ENCODE peak calls at places on chromosomes 13 and 19, in eight cellular contexts. One of them, this sample, is unnamed. For H3K27me3, the result is how much of the 10 kb centered on the place peaks cover.

GRCh38 chr19:49488046-49488862 is 846 bp downstream of the RPL13A start:
- DNase-seq in BE2C: no peak
- DNase-seq in SK-N-SH: no peak
- DNase-seq in thoracic aorta: no peak
- DNase-seq in hepatocyte: peak
- DNase-seq in esophagus squamous epithelium: no peak
- DNase-seq in K562: no peak
- DNase-seq in sigmoid colon: no peak
- DNase-seq in this sample: no peak

GRCh38 chr19:33063356-33064116 is 1.2 kb downstream of the RHPN2 start:
- DNase-seq in BE2C: peak
- DNase-seq in SK-N-SH: peak
- DNase-seq in thoracic aorta: no peak
- DNase-seq in hepatocyte: peak
- DNase-seq in esophagus squamous epithelium: no peak
- DNase-seq in K562: peak
- DNase-seq in sigmoid colon: no peak
- DNase-seq in this sample: no peak

GRCh38 chr13:25301347-25302113 is at the start of gene NUP58:
- DNase-seq in BE2C: peak
- DNase-seq in SK-N-SH: peak
- DNase-seq in thoracic aorta: peak
- DNase-seq in hepatocyte: peak
- DNase-seq in esophagus squamous epithelium: peak
- DNase-seq in K562: peak
- DNase-seq in sigmoid colon: peak
- DNase-seq in this sample: peak

GRCh38 chr13:47813683-47814082 is 187.4 kb downstream of the SUCLA2 start:
- DNase-seq in BE2C: no peak
- DNase-seq in SK-N-SH: no peak
- DNase-seq in thoracic aorta: no peak
- DNase-seq in hepatocyte: no peak
- DNase-seq in esophagus squamous epithelium: no peak
- DNase-seq in K562: no peak
- DNase-seq in sigmoid colon: no peak
- DNase-seq in this sample: no peak

GRCh38 chr13:31749929-31750328 is 10.6 kb downstream of the RXFP2 start:
- DNase-seq in BE2C: no peak
- DNase-seq in SK-N-SH: no peak
- DNase-seq in thoracic aorta: no peak
- DNase-seq in hepatocyte: no peak
- DNase-seq in esophagus squamous epithelium: no peak
- DNase-seq in K562: no peak
- DNase-seq in sigmoid colon: no peak
- DNase-seq in this sample: peak

GRCh38 chr19:56155124-56155687 is 14.1 kb downstream of the ZNF444 start:
- DNase-seq in BE2C: peak
- DNase-seq in SK-N-SH: peak
- DNase-seq in thoracic aorta: no peak
- DNase-seq in hepatocyte: no peak
- DNase-seq in esophagus squamous epithelium: no peak
- DNase-seq in K562: peak
- DNase-seq in sigmoid colon: no peak
- DNase-seq in this sample: no peak

GRCh38 chr13:28623782-28624706 is 34.9 kb upstream of the POMP start:
- DNase-seq in BE2C: no peak
- DNase-seq in SK-N-SH: no peak
- DNase-seq in thoracic aorta: no peak
- DNase-seq in hepatocyte: no peak
- DNase-seq in esophagus squamous epithelium: no peak
- DNase-seq in K562: no peak
- DNase-seq in sigmoid colon: no peak
- DNase-seq in this sample: no peak

GRCh38 chr19:43152217-43152616 is 34.1 kb downstream of the PSG5 start:
- DNase-seq in BE2C: no peak
- DNase-seq in SK-N-SH: no peak
- DNase-seq in thoracic aorta: no peak
- DNase-seq in hepatocyte: no peak
- DNase-seq in esophagus squamous epithelium: no peak
- DNase-seq in K562: no peak
- DNase-seq in sigmoid colon: no peak
- DNase-seq in this sample: peak

GRCh38 chr13:64930636-64931035 is 2299.5 kb downstream of the PCDH9 start:
- DNase-seq in BE2C: no peak
- DNase-seq in SK-N-SH: no peak
- DNase-seq in thoracic aorta: no peak
- DNase-seq in hepatocyte: no peak
- DNase-seq in esophagus squamous epithelium: no peak
- DNase-seq in K562: no peak
- DNase-seq in sigmoid colon: no peak
- DNase-seq in this sample: no peak

GRCh38 chr13:46101002-46101401 is 3.8 kb downstream of the CPB2 start:
- DNase-seq in BE2C: no peak
- DNase-seq in SK-N-SH: no peak
- DNase-seq in thoracic aorta: no peak
- DNase-seq in hepatocyte: no peak
- DNase-seq in esophagus squamous epithelium: no peak
- DNase-seq in K562: no peak
- DNase-seq in sigmoid colon: no peak
- DNase-seq in this sample: no peak

GRCh38 chr19:2455481-2456300 is 1.1 kb downstream of the LMNB2 start:
- DNase-seq in BE2C: peak
- DNase-seq in SK-N-SH: peak
- DNase-seq in thoracic aorta: no peak
- DNase-seq in hepatocyte: peak
- DNase-seq in esophagus squamous epithelium: no peak
- DNase-seq in K562: peak
- DNase-seq in sigmoid colon: no peak
- DNase-seq in this sample: no peak

DNA sequence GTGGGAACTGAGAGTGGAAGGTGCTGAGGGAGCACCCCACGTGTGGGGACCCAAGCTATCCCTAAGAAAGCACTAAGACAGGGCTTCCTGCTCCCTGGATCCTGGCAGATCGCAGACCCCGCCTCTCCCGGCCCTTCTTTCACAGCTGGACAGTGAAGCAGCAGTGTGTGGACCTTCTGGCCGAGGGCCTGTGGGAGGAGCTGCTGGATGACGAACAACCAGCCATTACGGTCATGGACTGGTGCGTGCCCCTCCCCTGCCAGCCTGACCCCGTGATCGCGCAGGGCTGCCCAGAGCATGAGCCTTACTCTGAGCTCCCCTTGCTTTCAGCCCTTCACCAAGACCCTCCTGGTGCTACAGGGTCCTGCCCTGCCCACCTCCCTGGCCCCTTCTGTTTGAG is 2.3 kb downstream of the NCCRP1 start:
- DNase-seq in BE2C: peak
- DNase-seq in SK-N-SH: peak
- DNase-seq in thoracic aorta: no peak
- DNase-seq in hepatocyte: no peak
- DNase-seq in esophagus squamous epithelium: no peak
- DNase-seq in K562: no peak
- DNase-seq in sigmoid colon: peak
- DNase-seq in this sample: no peak
- TF ChIP-seq CTCF in BE2C: no peak
- TF ChIP-seq CTCF in SK-N-SH: no peak
- TF ChIP-seq CTCF in thoracic aorta: no peak
- TF ChIP-seq CTCF in hepatocyte: no peak
- TF ChIP-seq CTCF in esophagus squamous epithelium: no peak
- TF ChIP-seq CTCF in K562: no peak
- TF ChIP-seq CTCF in sigmoid colon: no peak
- TF ChIP-seq CTCF in this sample: no peak

DNA sequence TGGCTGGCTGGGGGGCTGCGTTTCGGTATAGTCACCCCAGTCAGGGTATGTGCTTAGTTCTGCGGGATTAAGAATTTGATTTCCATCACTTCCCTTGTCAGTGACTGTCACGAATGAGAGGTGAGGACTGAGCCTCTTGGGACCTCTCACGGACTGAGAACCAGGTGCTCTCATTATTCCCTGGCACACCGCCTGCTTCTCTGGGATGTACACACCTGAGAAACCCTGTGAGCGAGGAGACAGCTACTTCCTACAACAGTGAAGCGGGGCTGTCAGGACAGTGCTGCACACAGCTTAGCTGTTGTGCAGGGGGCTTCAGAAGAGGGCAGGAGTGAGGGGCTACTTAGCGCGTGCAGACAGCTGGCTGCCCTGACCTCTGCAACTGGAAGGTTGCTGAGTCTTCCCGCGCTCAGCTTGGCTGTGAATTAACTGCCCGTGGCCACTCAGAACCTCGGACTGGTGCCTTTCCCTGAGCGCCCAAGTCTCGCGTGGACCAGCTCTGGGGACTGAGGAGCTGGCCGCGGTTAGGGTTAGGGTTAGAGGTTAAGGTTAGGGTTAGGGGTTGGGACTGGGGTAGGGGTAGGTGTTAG is 65.3 kb upstream of the MCF2L start:
- DNase-seq in BE2C: no peak
- DNase-seq in SK-N-SH: no peak
- DNase-seq in thoracic aorta: no peak
- DNase-seq in hepatocyte: no peak
- DNase-seq in esophagus squamous epithelium: no peak
- DNase-seq in K562: no peak
- DNase-seq in sigmoid colon: peak
- DNase-seq in this sample: no peak
- H3K27me3 ChIP-seq in BE2C: under half
- H3K27me3 ChIP-seq in SK-N-SH: under half
- H3K27me3 ChIP-seq in thoracic aorta: under half
- H3K27me3 ChIP-seq in hepatocyte: under half
- H3K27me3 ChIP-seq in esophagus squamous epithelium: under half
- H3K27me3 ChIP-seq in K562: under half
- H3K27me3 ChIP-seq in sigmoid colon: under half
- H3K27me3 ChIP-seq in this sample: under half

GRCh38 chr19:48248081-48248833 is 7.5 kb downstream of the CARD8 start:
- DNase-seq in BE2C: no peak
- DNase-seq in SK-N-SH: no peak
- DNase-seq in thoracic aorta: no peak
- DNase-seq in hepatocyte: no peak
- DNase-seq in esophagus squamous epithelium: no peak
- DNase-seq in K562: no peak
- DNase-seq in sigmoid colon: no peak
- DNase-seq in this sample: no peak

GRCh38 chr19:48247212-48247611 is 8.5 kb downstream of the CARD8 start:
- DNase-seq in BE2C: no peak
- DNase-seq in SK-N-SH: no peak
- DNase-seq in thoracic aorta: no peak
- DNase-seq in hepatocyte: no peak
- DNase-seq in esophagus squamous epithelium: no peak
- DNase-seq in K562: no peak
- DNase-seq in sigmoid colon: no peak
- DNase-seq in this sample: no peak

GRCh38 chr19:48250290-48251025 is 5.3 kb downstream of the CARD8 start:
- DNase-seq in BE2C: no peak
- DNase-seq in SK-N-SH: no peak
- DNase-seq in thoracic aorta: no peak
- DNase-seq in hepatocyte: no peak
- DNase-seq in esophagus squamous epithelium: no peak
- DNase-seq in K562: no peak
- DNase-seq in sigmoid colon: no peak
- DNase-seq in this sample: no peak

GRCh38 chr19:48252625-48253024 is 3.1 kb downstream of the CARD8 start:
- DNase-seq in BE2C: no peak
- DNase-seq in SK-N-SH: no peak
- DNase-seq in thoracic aorta: no peak
- DNase-seq in hepatocyte: no peak
- DNase-seq in esophagus squamous epithelium: no peak
- DNase-seq in K562: no peak
- DNase-seq in sigmoid colon: no peak
- DNase-seq in this sample: no peak

DNA sequence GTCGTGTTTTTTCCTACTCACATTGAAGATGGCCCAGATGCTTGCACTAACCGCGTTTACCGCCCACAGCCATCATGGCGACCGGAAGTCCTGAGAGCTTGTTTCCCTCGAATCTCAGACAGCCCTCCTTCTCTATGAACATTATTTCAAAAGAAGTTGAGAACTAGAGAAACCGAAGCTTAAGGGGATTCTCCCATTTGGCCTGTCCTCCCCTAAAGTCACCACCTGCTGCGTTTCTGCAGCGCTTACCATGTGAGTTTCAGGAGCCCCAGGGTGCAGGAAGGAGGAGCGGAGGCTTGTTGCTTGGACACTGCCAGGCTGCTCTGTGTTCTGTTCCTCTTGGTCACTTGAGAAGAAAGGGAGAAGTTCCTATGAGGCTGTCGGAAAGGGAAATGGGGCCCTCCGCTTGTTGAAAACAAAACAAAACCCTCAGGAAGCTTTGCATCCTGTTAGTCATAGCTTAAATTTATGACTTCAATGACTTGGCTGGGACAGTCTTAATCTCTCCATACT is 6.2 kb downstream of the CARD8 start:
- DNase-seq in BE2C: no peak
- DNase-seq in SK-N-SH: no peak
- DNase-seq in thoracic aorta: no peak
- DNase-seq in hepatocyte: no peak
- DNase-seq in esophagus squamous epithelium: no peak
- DNase-seq in K562: no peak
- DNase-seq in sigmoid colon: peak
- DNase-seq in this sample: no peak
- H3K4me3 ChIP-seq in BE2C: no peak
- H3K4me3 ChIP-seq in SK-N-SH: no peak
- H3K4me3 ChIP-seq in thoracic aorta: peak
- H3K4me3 ChIP-seq in hepatocyte: no peak
- H3K4me3 ChIP-seq in esophagus squamous epithelium: peak
- H3K4me3 ChIP-seq in K562: no peak
- H3K4me3 ChIP-seq in sigmoid colon: peak
- H3K4me3 ChIP-seq in this sample: no peak

GRCh38 chr19:41203371-41203770 is 10.4 kb downstream of the CYP2S1 start:
- DNase-seq in BE2C: no peak
- DNase-seq in SK-N-SH: no peak
- DNase-seq in thoracic aorta: no peak
- DNase-seq in hepatocyte: no peak
- DNase-seq in esophagus squamous epithelium: no peak
- DNase-seq in K562: no peak
- DNase-seq in sigmoid colon: no peak
- DNase-seq in this sample: no peak

GRCh38 chr19:41206456-41206855 is 12.6 kb upstream of the AXL start:
- DNase-seq in BE2C: no peak
- DNase-seq in SK-N-SH: no peak
- DNase-seq in thoracic aorta: no peak
- DNase-seq in hepatocyte: no peak
- DNase-seq in esophagus squamous epithelium: no peak
- DNase-seq in K562: no peak
- DNase-seq in sigmoid colon: no peak
- DNase-seq in this sample: no peak

GRCh38 chr19:41206926-41207750 is 11.9 kb upstream of the AXL start:
- DNase-seq in BE2C: no peak
- DNase-seq in SK-N-SH: no peak
- DNase-seq in thoracic aorta: peak
- DNase-seq in hepatocyte: no peak
- DNase-seq in esophagus squamous epithelium: no peak
- DNase-seq in K562: peak
- DNase-seq in sigmoid colon: peak
- DNase-seq in this sample: no peak

DNA sequence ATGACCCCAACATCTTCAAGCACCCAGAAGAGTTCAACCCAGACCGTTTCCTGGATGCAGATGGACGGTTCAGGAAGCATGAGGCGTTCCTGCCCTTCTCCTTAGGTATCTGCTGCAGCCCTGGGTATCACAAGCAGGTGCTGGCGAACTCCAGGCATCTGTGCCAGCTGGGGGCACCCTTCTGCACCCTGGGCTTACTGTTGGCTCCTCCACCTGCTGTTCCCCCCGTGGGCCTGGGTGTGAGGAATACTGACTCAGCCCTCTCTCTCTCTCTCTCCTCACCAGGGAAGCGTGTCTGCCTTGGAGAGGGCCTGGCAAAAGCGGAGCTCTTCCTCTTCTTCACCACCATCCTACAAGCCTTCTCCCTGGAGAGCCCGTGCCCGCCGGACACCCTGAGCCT is 13.0 kb downstream of the CYP2S1 start:
- DNase-seq in BE2C: no peak
- DNase-seq in SK-N-SH: no peak
- DNase-seq in thoracic aorta: no peak
- DNase-seq in hepatocyte: no peak
- DNase-seq in esophagus squamous epithelium: no peak
- DNase-seq in K562: no peak
- DNase-seq in sigmoid colon: no peak
- DNase-seq in this sample: no peak
- TF ChIP-seq CTCF in BE2C: no peak
- TF ChIP-seq CTCF in SK-N-SH: peak
- TF ChIP-seq CTCF in thoracic aorta: no peak
- TF ChIP-seq CTCF in hepatocyte: no peak
- TF ChIP-seq CTCF in esophagus squamous epithelium: no peak
- TF ChIP-seq CTCF in K562: no peak
- TF ChIP-seq CTCF in sigmoid colon: no peak
- TF ChIP-seq CTCF in this sample: no peak

This sample was measured in bronchial epithelial cell.